ENCODE peak calls at places on chromosome 2, in seven cellular contexts. One of them, this sample, is unnamed.

GRCh38 chr2:111954602-111955332 is 56.4 kb downstream of the MERTK start:
- DNase-seq in cardiac muscle cell: peak
- DNase-seq in AG04450: no peak
- DNase-seq in RWPE1: no peak
- DNase-seq in body of pancreas: no peak
- DNase-seq in psoas muscle: peak
- DNase-seq in CD8-positive, alpha-beta T cell: no peak
- DNase-seq in this sample: peak

GRCh38 chr2:238791345-238791744 is 56.5 kb upstream of the TWIST2 start:
- DNase-seq in RWPE1: no peak
- DNase-seq in AG04450: no peak
- DNase-seq in cardiac muscle cell: no peak
- DNase-seq in psoas muscle: no peak
- DNase-seq in body of pancreas: no peak
- DNase-seq in CD8-positive, alpha-beta T cell: no peak
- DNase-seq in this sample: no peak

GRCh38 chr2:39665811-39666488 is at the start of gene TMEM178A:
- DNase-seq in body of pancreas: peak
- DNase-seq in cardiac muscle cell: peak
- DNase-seq in psoas muscle: no peak
- DNase-seq in RWPE1: no peak
- DNase-seq in AG04450: no peak
- DNase-seq in CD8-positive, alpha-beta T cell: no peak
- DNase-seq in this sample: peak

GRCh38 chr2:64602436-64602835 is 51.3 kb downstream of the SERTAD2 start:
- DNase-seq in cardiac muscle cell: no peak
- DNase-seq in CD8-positive, alpha-beta T cell: no peak
- DNase-seq in RWPE1: no peak
- DNase-seq in body of pancreas: no peak
- DNase-seq in psoas muscle: no peak
- DNase-seq in AG04450: no peak
- DNase-seq in this sample: no peak

GRCh38 chr2:24594283-24594682 is 103.2 kb downstream of the NCOA1 start:
- DNase-seq in body of pancreas: no peak
- DNase-seq in psoas muscle: no peak
- DNase-seq in AG04450: no peak
- DNase-seq in RWPE1: no peak
- DNase-seq in CD8-positive, alpha-beta T cell: no peak
- DNase-seq in cardiac muscle cell: no peak
- DNase-seq in this sample: no peak

GRCh38 chr2:10541081-10541480 is 93.0 kb upstream of the ODC1 start:
- DNase-seq in RWPE1: no peak
- DNase-seq in psoas muscle: no peak
- DNase-seq in AG04450: no peak
- DNase-seq in CD8-positive, alpha-beta T cell: no peak
- DNase-seq in body of pancreas: no peak
- DNase-seq in cardiac muscle cell: no peak
- DNase-seq in this sample: no peak

GRCh38 chr2:75277111-75277510 is 77.8 kb upstream of the TACR1 start:
- DNase-seq in CD8-positive, alpha-beta T cell: no peak
- DNase-seq in body of pancreas: no peak
- DNase-seq in AG04450: no peak
- DNase-seq in psoas muscle: no peak
- DNase-seq in RWPE1: peak
- DNase-seq in cardiac muscle cell: no peak
- DNase-seq in this sample: no peak

GRCh38 chr2:238868616-238869292 is 20.9 kb downstream of the TWIST2 start:
- DNase-seq in AG04450: no peak
- DNase-seq in CD8-positive, alpha-beta T cell: no peak
- DNase-seq in body of pancreas: peak
- DNase-seq in psoas muscle: peak
- DNase-seq in cardiac muscle cell: no peak
- DNase-seq in RWPE1: no peak
- DNase-seq in this sample: peak

GRCh38 chr2:149143734-149144133 is 105.2 kb downstream of the LYPD6B start:
- DNase-seq in psoas muscle: no peak
- DNase-seq in RWPE1: no peak
- DNase-seq in AG04450: no peak
- DNase-seq in CD8-positive, alpha-beta T cell: no peak
- DNase-seq in cardiac muscle cell: no peak
- DNase-seq in body of pancreas: no peak
- DNase-seq in this sample: no peak

GRCh38 chr2:99397251-99397920 is 60.2 kb downstream of the EIF5B start:
- DNase-seq in CD8-positive, alpha-beta T cell: no peak
- DNase-seq in cardiac muscle cell: no peak
- DNase-seq in body of pancreas: no peak
- DNase-seq in RWPE1: no peak
- DNase-seq in AG04450: no peak
- DNase-seq in psoas muscle: no peak
- DNase-seq in this sample: no peak

GRCh38 chr2:210660-211059 is 53.2 kb downstream of the SH3YL1 start:
- DNase-seq in psoas muscle: no peak
- DNase-seq in AG04450: no peak
- DNase-seq in body of pancreas: no peak
- DNase-seq in RWPE1: peak
- DNase-seq in CD8-positive, alpha-beta T cell: no peak
- DNase-seq in cardiac muscle cell: peak
- DNase-seq in this sample: no peak

GRCh38 chr2:15808980-15809379 is 131.4 kb upstream of the MYCN start:
- DNase-seq in cardiac muscle cell: peak
- DNase-seq in AG04450: no peak
- DNase-seq in body of pancreas: no peak
- DNase-seq in CD8-positive, alpha-beta T cell: no peak
- DNase-seq in RWPE1: no peak
- DNase-seq in psoas muscle: no peak
- DNase-seq in this sample: no peak

GRCh38 chr2:170742896-170743529 is 27.2 kb upstream of the ERICH2 start:
- DNase-seq in AG04450: no peak
- DNase-seq in body of pancreas: no peak
- DNase-seq in CD8-positive, alpha-beta T cell: no peak
- DNase-seq in cardiac muscle cell: no peak
- DNase-seq in psoas muscle: no peak
- DNase-seq in RWPE1: no peak
- DNase-seq in this sample: no peak

GRCh38 chr2:151947524-151948165 is 119.4 kb upstream of the ARL5A start:
- DNase-seq in body of pancreas: peak
- DNase-seq in psoas muscle: peak
- DNase-seq in CD8-positive, alpha-beta T cell: no peak
- DNase-seq in RWPE1: no peak
- DNase-seq in AG04450: no peak
- DNase-seq in cardiac muscle cell: no peak
- DNase-seq in this sample: no peak

GRCh38 chr2:99652862-99653261 is 163.0 kb upstream of the REV1 start:
- DNase-seq in body of pancreas: no peak
- DNase-seq in psoas muscle: no peak
- DNase-seq in CD8-positive, alpha-beta T cell: no peak
- DNase-seq in cardiac muscle cell: no peak
- DNase-seq in RWPE1: no peak
- DNase-seq in AG04450: no peak
- DNase-seq in this sample: no peak

GRCh38 chr2:8298783-8299182 is 383.1 kb upstream of the ID2 start:
- DNase-seq in RWPE1: no peak
- DNase-seq in body of pancreas: no peak
- DNase-seq in psoas muscle: no peak
- DNase-seq in CD8-positive, alpha-beta T cell: no peak
- DNase-seq in AG04450: no peak
- DNase-seq in cardiac muscle cell: no peak
- DNase-seq in this sample: no peak

GRCh38 chr2:215969131-215969841 is 44.1 kb downstream of the MREG start:
- DNase-seq in RWPE1: no peak
- DNase-seq in body of pancreas: no peak
- DNase-seq in AG04450: no peak
- DNase-seq in psoas muscle: no peak
- DNase-seq in cardiac muscle cell: no peak
- DNase-seq in CD8-positive, alpha-beta T cell: no peak
- DNase-seq in this sample: no peak

DNA sequence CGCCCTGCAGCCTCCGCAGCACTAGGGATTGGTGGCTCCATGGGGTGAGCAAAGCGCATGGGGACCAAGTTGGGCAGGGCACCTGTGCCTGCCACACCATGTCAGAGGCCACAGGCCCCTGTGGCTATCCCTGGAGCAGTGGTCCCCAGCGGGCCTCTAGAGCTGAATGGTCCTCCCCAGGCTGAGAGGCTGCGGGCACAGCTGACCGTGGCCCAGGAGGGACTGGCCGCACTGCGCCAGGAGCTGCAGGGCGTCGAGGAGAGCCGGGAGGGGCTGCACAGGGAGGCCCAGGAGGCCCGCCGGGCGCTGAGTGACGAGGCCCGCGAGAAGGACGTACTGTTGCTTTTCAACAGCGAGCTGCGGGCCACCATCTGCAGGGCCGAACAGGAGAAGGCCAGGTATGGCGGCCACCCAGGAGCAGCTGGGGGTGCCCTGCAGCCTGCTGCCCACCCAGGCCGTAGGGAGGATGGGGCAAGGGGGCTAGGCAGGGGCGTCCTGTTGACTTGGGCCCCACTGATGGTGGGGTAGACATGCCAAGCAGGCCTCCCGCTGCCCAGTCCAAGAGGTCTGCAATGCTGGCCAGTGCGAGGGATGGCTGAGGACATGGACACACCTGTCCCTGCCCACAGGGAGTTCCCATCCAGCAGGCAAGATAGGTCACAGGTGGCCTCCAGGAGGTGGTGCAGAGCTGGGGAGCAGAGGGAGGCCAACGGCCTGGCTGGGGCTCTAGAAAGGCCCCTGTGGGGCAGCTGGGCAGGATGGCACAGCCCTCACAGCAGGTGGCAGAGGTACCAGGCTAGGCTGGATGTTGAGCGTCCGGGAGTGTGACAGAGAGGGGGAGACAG is 34.8 kb upstream of the SNED1 start:
- DNase-seq in psoas muscle: no peak
- DNase-seq in RWPE1: no peak
- DNase-seq in AG04450: no peak
- DNase-seq in CD8-positive, alpha-beta T cell: no peak
- DNase-seq in body of pancreas: no peak
- DNase-seq in cardiac muscle cell: no peak
- DNase-seq in this sample: peak
- TF ChIP-seq CTCF in psoas muscle: no peak
- TF ChIP-seq CTCF in RWPE1: no peak
- TF ChIP-seq CTCF in AG04450: no peak
- TF ChIP-seq CTCF in CD8-positive, alpha-beta T cell: no peak
- TF ChIP-seq CTCF in body of pancreas: no peak
- TF ChIP-seq CTCF in cardiac muscle cell: no peak
- TF ChIP-seq CTCF in this sample: no peak

GRCh38 chr2:175330195-175330594 is 148.7 kb upstream of the ATP5MC3 start:
- DNase-seq in AG04450: no peak
- DNase-seq in body of pancreas: no peak
- DNase-seq in RWPE1: no peak
- DNase-seq in CD8-positive, alpha-beta T cell: no peak
- DNase-seq in psoas muscle: no peak
- DNase-seq in cardiac muscle cell: no peak
- DNase-seq in this sample: no peak
- H3K27ac ChIP-seq in AG04450: no peak
- H3K27ac ChIP-seq in body of pancreas: no peak
- H3K27ac ChIP-seq in RWPE1: no peak
- H3K27ac ChIP-seq in CD8-positive, alpha-beta T cell: no peak
- H3K27ac ChIP-seq in psoas muscle: no peak
- H3K27ac ChIP-seq in cardiac muscle cell: no peak
- H3K27ac ChIP-seq in this sample: no peak

GRCh38 chr2:168336786-168337388 is 89.5 kb upstream of the STK39 start:
- DNase-seq in CD8-positive, alpha-beta T cell: no peak
- DNase-seq in cardiac muscle cell: peak
- DNase-seq in psoas muscle: no peak
- DNase-seq in RWPE1: peak
- DNase-seq in body of pancreas: peak
- DNase-seq in AG04450: no peak
- DNase-seq in this sample: no peak
- TF ChIP-seq CTCF in CD8-positive, alpha-beta T cell: peak
- TF ChIP-seq CTCF in cardiac muscle cell: peak
- TF ChIP-seq CTCF in psoas muscle: no peak
- TF ChIP-seq CTCF in RWPE1: peak
- TF ChIP-seq CTCF in body of pancreas: peak
- TF ChIP-seq CTCF in AG04450: peak
- TF ChIP-seq CTCF in this sample: peak

GRCh38 chr2:38601061-38601460 is 1.7 kb downstream of the HNRNPLL start:
- DNase-seq in CD8-positive, alpha-beta T cell: no peak
- DNase-seq in body of pancreas: no peak
- DNase-seq in RWPE1: no peak
- DNase-seq in AG04450: no peak
- DNase-seq in cardiac muscle cell: no peak
- DNase-seq in psoas muscle: no peak
- DNase-seq in this sample: no peak
- H3K27ac ChIP-seq in CD8-positive, alpha-beta T cell: no peak
- H3K27ac ChIP-seq in body of pancreas: peak
- H3K27ac ChIP-seq in RWPE1: no peak
- H3K27ac ChIP-seq in AG04450: no peak
- H3K27ac ChIP-seq in cardiac muscle cell: peak
- H3K27ac ChIP-seq in psoas muscle: peak
- H3K27ac ChIP-seq in this sample: peak

GRCh38 chr2:116513991-116514390 is 1300.5 kb upstream of the DDX18 start:
- DNase-seq in psoas muscle: no peak
- DNase-seq in RWPE1: no peak
- DNase-seq in cardiac muscle cell: no peak
- DNase-seq in AG04450: no peak
- DNase-seq in body of pancreas: no peak
- DNase-seq in CD8-positive, alpha-beta T cell: no peak
- DNase-seq in this sample: no peak

GRCh38 chr2:116511426-116511825 is 1303.1 kb upstream of the DDX18 start:
- DNase-seq in AG04450: no peak
- DNase-seq in RWPE1: no peak
- DNase-seq in body of pancreas: no peak
- DNase-seq in CD8-positive, alpha-beta T cell: no peak
- DNase-seq in cardiac muscle cell: no peak
- DNase-seq in psoas muscle: no peak
- DNase-seq in this sample: no peak

GRCh38 chr2:116510117-116510671 is 1304.3 kb upstream of the DDX18 start:
- DNase-seq in RWPE1: peak
- DNase-seq in cardiac muscle cell: peak
- DNase-seq in psoas muscle: no peak
- DNase-seq in AG04450: no peak
- DNase-seq in CD8-positive, alpha-beta T cell: no peak
- DNase-seq in body of pancreas: no peak
- DNase-seq in this sample: no peak
- TF ChIP-seq CTCF in RWPE1: peak
- TF ChIP-seq CTCF in cardiac muscle cell: peak
- TF ChIP-seq CTCF in psoas muscle: no peak
- TF ChIP-seq CTCF in AG04450: no peak
- TF ChIP-seq CTCF in CD8-positive, alpha-beta T cell: no peak
- TF ChIP-seq CTCF in body of pancreas: no peak
- TF ChIP-seq CTCF in this sample: peak